ENCODE peak calls at places on chromosomes 6 and 20, in six cellular contexts. Z, Q, J, G, K and C are unnamed samples.

GRCh38 chr6:169722362-169723199 is 1.7 kb downstream of the PHF10 start:
- DNase-seq in Z (peak; percentile 39), Q (peak; percentile 59), J (peak; percentile 50), G (peak; percentile 59), K (no peak), C (no peak)

GRCh38 chr6:162907876-162908481 is 180.2 kb downstream of the PACRG start:
- DNase-seq in Z (no peak), Q (no peak), J (no peak), G (no peak), K (no peak), C (no peak)

GRCh38 chr6:132598473-132598872 is 8.9 kb upstream of the TAAR5 start:
- DNase-seq in Z (no peak), Q (no peak), J (no peak), G (no peak), K (no peak), C (no peak)

GRCh38 chr6:81744136-81744535 is 8.3 kb downstream of the TENT5A start:
- DNase-seq in Z (no peak), Q (no peak), J (no peak), G (no peak), K (no peak), C (no peak)

GRCh38 chr20:24497851-24498250 is 28.4 kb downstream of the SYNDIG1 start:
- DNase-seq in Z (no peak), Q (no peak), J (peak; percentile 50), G (no peak), K (no peak), C (no peak)

GRCh38 chr6:128520436-128521301 is at the start of gene PTPRK:
- DNase-seq in Z (peak; percentile 94), Q (peak; percentile 95), J (peak; percentile 94), G (peak; percentile 93), K (peak; percentile 86), C (peak; percentile 57)

GRCh38 chr6:89562114-89562815 is 76.3 kb downstream of the LYRM2 start:
- DNase-seq in Z (no peak), Q (no peak), J (peak; percentile 27), G (no peak), K (no peak), C (no peak)

GRCh38 chr6:141488466-141488865 is 644.3 kb upstream of the GJE1 start:
- DNase-seq in Z (no peak), Q (no peak), J (no peak), G (no peak), K (no peak), C (no peak)

GRCh38 chr6:112802154-112802553 is 455.0 kb downstream of the RFPL4B start:
- DNase-seq in Z (no peak), Q (no peak), J (no peak), G (no peak), K (no peak), C (no peak)

GRCh38 chr20:44326391-44327159 is 10.3 kb upstream of the R3HDML start:
- DNase-seq in Z (no peak), Q (no peak), J (no peak), G (no peak), K (peak; percentile 2), C (no peak)

GRCh38 chr20:10531848-10532247 is 96.7 kb downstream of the SLX4IP start:
- DNase-seq in Z (no peak), Q (no peak), J (no peak), G (no peak), K (no peak), C (no peak)

GRCh38 chr6:382883-383420 is 8.6 kb upstream of the IRF4 start:
- DNase-seq in Z (no peak), Q (no peak), J (no peak), G (no peak), K (no peak), C (peak; percentile 37)
- H3K27me3 ChIP-seq in Z (peaks cover 78% of the 10 kb centered on the region), Q (no peaks in the 10 kb centered on the region), J (peaks cover 5% of the 10 kb centered on the region), G (no peaks in the 10 kb centered on the region), K (no peaks in the 10 kb centered on the region), C (no peaks in the 10 kb centered on the region)

GRCh38 chr6:5754904-5755303 is 251.8 kb downstream of the NRN1 start:
- DNase-seq in Z (no peak), Q (no peak), J (no peak), G (no peak), K (no peak), C (no peak)
- H3K9me3 ChIP-seq in Z (peaks cover 19% of the 10 kb centered on the region), Q (peaks cover 10% of the 10 kb centered on the region), J (no peaks in the 10 kb centered on the region), G (no peaks in the 10 kb centered on the region), K (peaks cover 14% of the 10 kb centered on the region), C (peaks cover 12% of the 10 kb centered on the region)

GRCh38 chr20:42974347-42974746 is 215.4 kb downstream of the PTPRT start:
- DNase-seq in Z (no peak), Q (no peak), J (no peak), G (no peak), K (no peak), C (no peak)

GRCh38 chr20:42975974-42976373 is 213.7 kb downstream of the PTPRT start:
- DNase-seq in Z (no peak), Q (no peak), J (no peak), G (no peak), K (no peak), C (no peak)

GRCh38 chr20:42981258-42981657 is 208.4 kb downstream of the PTPRT start:
- DNase-seq in Z (no peak), Q (no peak), J (no peak), G (no peak), K (no peak), C (no peak)

GRCh38 chr20:42978184-42978974 is 211.3 kb downstream of the PTPRT start:
- DNase-seq in Z (no peak), Q (no peak), J (no peak), G (no peak), K (no peak), C (no peak)

DNA sequence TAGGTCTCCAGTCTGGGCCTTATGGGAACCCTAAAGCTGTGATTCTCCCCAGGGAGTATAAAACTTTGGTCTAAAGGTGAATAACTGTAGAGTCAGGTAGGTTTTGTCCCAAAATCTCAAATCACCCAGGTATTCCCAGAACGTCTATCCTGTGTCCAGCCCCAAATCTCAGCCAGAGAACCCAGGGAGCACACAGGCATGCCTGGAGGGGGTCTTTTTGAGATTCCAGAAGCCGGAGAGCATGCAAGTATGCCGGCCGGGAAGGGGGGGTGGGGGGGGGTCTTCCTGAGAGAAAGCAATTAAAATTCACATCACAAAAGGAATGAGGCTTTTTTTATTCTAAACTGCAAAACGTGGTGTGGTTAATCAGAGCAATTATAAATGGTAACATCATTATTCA is 210.0 kb downstream of the PTPRT start:
- DNase-seq in Z (no peak), Q (no peak), J (no peak), G (no peak), K (no peak), C (no peak)
- H3K27me3 ChIP-seq in Z (no peaks in the 10 kb centered on the region), Q (no peaks in the 10 kb centered on the region), J (no peaks in the 10 kb centered on the region), G (no peaks in the 10 kb centered on the region), K (no peaks in the 10 kb centered on the region), C (no peaks in the 10 kb centered on the region)

DNA sequence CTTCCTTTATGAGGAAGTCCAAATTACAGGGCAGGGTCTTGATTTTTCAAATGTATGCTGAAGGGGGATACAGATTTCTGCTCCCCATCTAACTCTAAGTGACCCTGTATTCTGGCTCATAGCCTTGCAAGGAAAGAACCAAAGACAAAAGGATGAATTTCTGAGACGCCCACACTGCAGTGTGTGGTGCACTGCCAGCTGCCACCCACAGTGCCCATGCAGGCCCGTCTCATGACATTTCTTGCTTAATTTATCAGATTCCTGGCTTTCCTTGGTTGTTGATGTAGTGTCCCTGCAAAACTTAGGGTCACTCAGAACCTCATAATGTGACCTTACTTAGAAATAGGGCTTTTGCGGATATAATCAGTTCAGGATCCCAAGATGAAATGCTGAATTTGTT is 68.0 kb downstream of the CBLN4 start:
- DNase-seq in Z (no peak), Q (no peak), J (no peak), G (no peak), K (no peak), C (no peak)
- H3K9me3 ChIP-seq in Z (no peaks in the 10 kb centered on the region), Q (no peaks in the 10 kb centered on the region), J (no peaks in the 10 kb centered on the region), G (no peaks in the 10 kb centered on the region), K (peaks cover 5% of the 10 kb centered on the region), C (no peaks in the 10 kb centered on the region)

GRCh38 chr20:38599410-38599882 is 2.2 kb upstream of the ARHGAP40 start:
- DNase-seq in Z (peak; percentile 79), Q (peak; percentile 90), J (peak; percentile 99), G (peak; percentile 29), K (no peak), C (no peak)
- H3K27me3 ChIP-seq in Z (peaks cover 47% of the 10 kb centered on the region), Q (no peaks in the 10 kb centered on the region), J (no peaks in the 10 kb centered on the region), G (no peaks in the 10 kb centered on the region), K (no peaks in the 10 kb centered on the region), C (peaks cover 6% of the 10 kb centered on the region)

GRCh38 chr6:23213651-23214050 is 644.3 kb downstream of the HDGFL1 start:
- DNase-seq in Z (no peak), Q (no peak), J (no peak), G (no peak), K (no peak), C (no peak)
- H3K9me3 ChIP-seq in Z (no peaks in the 10 kb centered on the region), Q (no peaks in the 10 kb centered on the region), J (no peaks in the 10 kb centered on the region), G (no peaks in the 10 kb centered on the region), K (no peaks in the 10 kb centered on the region), C (no peaks in the 10 kb centered on the region)

DNA sequence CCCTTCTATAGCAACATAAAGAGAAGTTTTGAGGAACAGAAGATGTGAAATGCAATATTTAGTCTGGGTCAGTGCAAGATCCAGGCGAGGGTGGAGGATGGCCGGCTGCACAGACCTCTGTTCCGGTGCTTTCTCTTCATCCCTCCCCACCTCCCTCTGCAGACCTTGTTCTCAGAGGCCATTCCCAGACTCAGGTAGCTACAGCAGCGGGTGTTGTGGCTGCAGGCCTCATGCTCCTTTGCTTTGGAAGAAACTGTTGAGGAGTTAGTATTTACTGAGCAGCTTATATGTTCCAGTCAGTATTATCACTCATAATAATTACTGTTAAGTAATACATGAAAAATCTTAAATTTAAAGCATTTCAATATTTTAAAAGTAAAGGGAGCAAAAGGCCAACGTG is 1.7 kb downstream of the BTN3A3 start:
- DNase-seq in Z (no peak), Q (no peak), J (no peak), G (no peak), K (no peak), C (no peak)
- H3K27me3 ChIP-seq in Z (no peaks in the 10 kb centered on the region), Q (no peaks in the 10 kb centered on the region), J (no peaks in the 10 kb centered on the region), G (no peaks in the 10 kb centered on the region), K (no peaks in the 10 kb centered on the region), C (no peaks in the 10 kb centered on the region)

DNA sequence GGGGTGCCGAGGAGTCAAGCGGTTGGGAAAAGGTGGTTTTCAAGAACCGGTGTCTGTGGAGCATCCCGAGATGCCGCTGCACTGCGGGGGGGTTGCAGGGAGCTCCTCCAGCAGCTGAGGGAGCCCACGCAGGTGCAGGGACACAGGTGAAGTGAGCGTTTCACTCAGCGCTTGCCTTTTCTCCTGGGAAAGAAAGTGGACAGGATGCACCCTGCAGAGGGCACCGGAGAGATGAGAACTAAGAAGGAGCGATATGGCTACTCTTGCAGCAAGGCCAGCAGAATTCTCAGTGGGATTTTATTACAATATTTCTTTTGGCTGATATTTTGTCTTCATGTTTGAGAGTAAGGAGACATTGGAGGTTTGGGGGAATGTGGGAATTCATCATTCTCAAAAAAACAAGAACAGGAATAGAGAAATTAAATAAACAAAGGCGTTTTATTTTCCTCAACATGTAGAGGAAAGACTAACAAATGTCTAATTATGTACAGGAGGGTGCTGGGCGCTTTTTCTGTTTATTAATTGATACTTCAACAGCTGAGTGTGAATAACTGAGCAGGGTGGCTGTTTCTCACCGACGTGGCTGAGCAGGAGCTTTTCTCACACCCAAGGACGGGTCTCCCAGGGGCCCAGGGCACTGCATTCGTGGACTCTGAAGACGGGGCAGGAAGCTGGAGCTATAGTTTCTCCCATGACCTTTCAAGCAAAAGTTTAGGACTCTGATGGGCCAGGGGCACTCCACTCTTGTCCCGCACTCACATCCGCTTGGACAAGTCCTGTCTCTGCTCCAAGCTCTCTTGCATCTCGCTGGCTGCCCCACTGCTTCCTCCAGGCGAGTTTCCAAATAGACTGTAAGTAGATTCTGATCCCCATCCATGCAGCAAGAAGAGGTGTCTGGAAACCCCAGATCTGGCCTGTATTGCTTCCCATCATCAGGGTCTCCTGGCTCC is 176.1 kb downstream of the SMOC2 start:
- DNase-seq in Z (no peak), Q (no peak), J (peak; percentile 30), G (peak; percentile 48), K (no peak), C (no peak)
- H3K9me3 ChIP-seq in Z (no peaks in the 10 kb centered on the region), Q (no peaks in the 10 kb centered on the region), J (no peaks in the 10 kb centered on the region), G (no peaks in the 10 kb centered on the region), K (no peaks in the 10 kb centered on the region), C (no peaks in the 10 kb centered on the region)

GRCh38 chr20:64245746-64246595 is 9.6 kb upstream of the PCMTD2 start:
- DNase-seq in Z (no peak), Q (peak; percentile 20), J (no peak), G (no peak), K (no peak), C (no peak)
- H3K27me3 ChIP-seq in Z (peaks cover 5% of the 10 kb centered on the region), Q (no peaks in the 10 kb centered on the region), J (no peaks in the 10 kb centered on the region), G (no peaks in the 10 kb centered on the region), K (no peaks in the 10 kb centered on the region), C (no peaks in the 10 kb centered on the region)